ENCODE peak calls at places on chromosomes 4 and X, in four cellular contexts. I, W, J and N are unnamed samples.
A peak's percentile ranks its signal among the peaks of the same experiment; 100 is the strongest.

GRCh38 chrX:129347291-129347690 is 176.0 kb downstream of the SMARCA1 start:
- ATAC-seq in I (no peak), W (no peak), J (no peak), N (no peak)

GRCh38 chr4:84477738-84478137 is 21.4 kb downstream of the NKX6-1 start:
- ATAC-seq in I (no peak), W (no peak), J (no peak), N (no peak)

GRCh38 chr4:157994863-157995262 is 178.0 kb downstream of the GASK1B start:
- ATAC-seq in I (no peak), W (no peak), J (no peak), N (no peak)

GRCh38 chrX:103635436-103635835 is 6.7 kb downstream of the TCEAL1 start:
- ATAC-seq in I (no peak), W (no peak), J (no peak), N (no peak)

GRCh38 chr4:10093801-10094552 is 22.6 kb downstream of the WDR1 start:
- ATAC-seq in I (peak; percentile 81), W (no peak), J (no peak), N (peak; percentile 68)

GRCh38 chr4:47442980-47443379 is 20.5 kb downstream of the COMMD8 start:
- ATAC-seq in I (peak; percentile 41), W (no peak), J (no peak), N (no peak)

GRCh38 chrX:50436797-50437196 is 33.8 kb downstream of the DGKK start:
- ATAC-seq in I (no peak), W (no peak), J (no peak), N (no peak)

GRCh38 chrX:10965399-10965798 is 145.7 kb upstream of the HCCS start:
- ATAC-seq in I (no peak), W (no peak), J (no peak), N (no peak)

GRCh38 chrX:3803305-3803704 is 89.9 kb upstream of the PRKX start:
- ATAC-seq in I (no peak), W (no peak), J (no peak), N (no peak)

GRCh38 chr4:34512631-34513030 is 1731.7 kb downstream of the ARAP2 start:
- ATAC-seq in I (no peak), W (no peak), J (no peak), N (no peak)

GRCh38 chrX:39396358-39396995 is 595.2 kb downstream of the MID1IP1 start:
- ATAC-seq in I (peak; percentile 52), W (no peak), J (no peak), N (no peak)

GRCh38 chr4:20251796-20252655 is at the start of gene SLIT2:
- ATAC-seq in I (peak; percentile 92), W (peak; percentile 89), J (no peak), N (peak; percentile 91)

GRCh38 chrX:112947981-112948380 is 107.3 kb upstream of the AMOT start:
- ATAC-seq in I (no peak), W (no peak), J (no peak), N (no peak)

GRCh38 chr4:168822481-168822880 is 187.6 kb downstream of the CBR4 start:
- ATAC-seq in I (no peak), W (no peak), J (no peak), N (no peak)

GRCh38 chrX:137427061-137427778 is 138.7 kb upstream of the ZIC3 start:
- ATAC-seq in I (peak; percentile 31), W (no peak), J (no peak), N (peak; percentile 7)
- H3K4me3 ChIP-seq in I (peak overlapping the region; percentile 56), W (peak overlapping the region; percentile 61), J (no peak overlapping the region), N (peak overlapping the region; percentile 53)

GRCh38 chrX:47242321-47242720 is 9.5 kb downstream of the USP11 start:
- ATAC-seq in I (no peak), W (no peak), J (no peak), N (no peak)
- H3K36me3 ChIP-seq in I (peaks cover 54% of the 10 kb centered on the region), W (peaks cover 74% of the 10 kb centered on the region), J (peaks cover 34% of the 10 kb centered on the region), N (peaks cover 82% of the 10 kb centered on the region)

GRCh38 chr4:7941111-7942018 is 1.7 kb upstream of the AFAP1 start:
- ATAC-seq in I (peak; percentile 6), W (no peak), J (no peak), N (no peak)

GRCh38 chr4:7938513-7939376 is 916 bp downstream of the AFAP1 start:
- ATAC-seq in I (peak; percentile 52), W (peak; percentile 5), J (no peak), N (peak; percentile 29)

GRCh38 chr4:7939377-7940108 is at the start of gene AFAP1:
- ATAC-seq in I (peak; percentile 98), W (peak; percentile 98), J (peak; percentile 96), N (peak; percentile 97)

GRCh38 chr4:7933631-7934510 is 5.8 kb downstream of the AFAP1 start:
- ATAC-seq in I (no peak), W (no peak), J (no peak), N (no peak)

GRCh38 chr4:7936963-7937362 is 2.7 kb downstream of the AFAP1 start:
- ATAC-seq in I (no peak), W (no peak), J (no peak), N (no peak)
- H3K4me3 ChIP-seq in I (no peak overlapping the region), W (no peak overlapping the region), J (no peak overlapping the region), N (no peak overlapping the region)

DNA sequence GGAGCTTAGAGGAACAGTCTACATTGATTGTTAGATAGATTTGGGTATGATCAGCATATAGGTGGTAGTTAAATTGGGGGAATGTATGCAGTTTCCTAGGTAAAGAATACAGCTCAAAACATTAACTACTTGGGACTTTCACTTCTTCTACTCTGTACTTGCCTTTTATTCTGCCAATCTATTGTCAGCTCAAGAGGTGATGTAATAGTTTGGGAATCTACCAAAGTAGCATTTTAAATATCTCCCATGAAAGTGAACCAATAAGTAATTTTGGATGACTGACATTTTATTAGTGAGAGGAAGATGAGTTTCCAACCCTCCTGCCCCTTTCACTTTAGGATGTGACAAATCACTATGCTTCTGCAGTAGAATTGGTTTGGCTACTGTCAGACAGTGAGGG is 43.4 kb downstream of the NUDT6 start:
- ATAC-seq in I (no peak), W (no peak), J (no peak), N (no peak)
- H3K36me3 ChIP-seq in I (no peaks in the 10 kb centered on the region), W (no peaks in the 10 kb centered on the region), J (no peaks in the 10 kb centered on the region), N (no peaks in the 10 kb centered on the region)

GRCh38 chr4:25863906-25864418 is 1.2 kb upstream of the SEL1L3 start:
- ATAC-seq in I (no peak), W (no peak), J (no peak), N (no peak)
- H3K4me3 ChIP-seq in I (peak overlapping the region; percentile 88), W (no peak overlapping the region), J (no peak overlapping the region), N (no peak overlapping the region)